ENCODE peak calls at places on chromosome 19, in six cellular contexts. One of them, this sample, is unnamed.

GRCh38 chr19:17829855-17830566 is 8.7 kb upstream of the INSL3 start:
- DNase-seq in stimulated activated CD8-positive, alpha-beta memory T cell treated with anti-CD3 and anti-CD28 coated beads, Interleukin-7, amount 100 ng/mL, for 4 hours: no peak
- DNase-seq in AG09309: no peak
- DNase-seq in keratinocyte: peak; percentile 38
- DNase-seq in heart left ventricle: no peak
- DNase-seq in GM03348: peak; percentile 64
- DNase-seq in this sample: no peak

GRCh38 chr19:4019578-4019977 is 12.0 kb downstream of the PIAS4 start:
- DNase-seq in stimulated activated CD8-positive, alpha-beta memory T cell treated with anti-CD3 and anti-CD28 coated beads, Interleukin-7, amount 100 ng/mL, for 4 hours: no peak
- DNase-seq in keratinocyte: no peak
- DNase-seq in heart left ventricle: no peak
- DNase-seq in AG09309: no peak
- DNase-seq in GM03348: no peak
- DNase-seq in this sample: no peak

GRCh38 chr19:21422244-21422643 is 25.3 kb downstream of the ZNF493 start:
- DNase-seq in GM03348: no peak
- DNase-seq in keratinocyte: no peak
- DNase-seq in stimulated activated CD8-positive, alpha-beta memory T cell treated with anti-CD3 and anti-CD28 coated beads, Interleukin-7, amount 100 ng/mL, for 4 hours: no peak
- DNase-seq in heart left ventricle: no peak
- DNase-seq in AG09309: no peak
- DNase-seq in this sample: no peak

GRCh38 chr19:7894612-7895309 is 6.5 kb downstream of the LRRC8E start:
- DNase-seq in AG09309: no peak
- DNase-seq in GM03348: no peak
- DNase-seq in stimulated activated CD8-positive, alpha-beta memory T cell treated with anti-CD3 and anti-CD28 coated beads, Interleukin-7, amount 100 ng/mL, for 4 hours: no peak
- DNase-seq in keratinocyte: no peak
- DNase-seq in heart left ventricle: no peak
- DNase-seq in this sample: no peak

GRCh38 chr19:12642506-12642905 is 24.0 kb downstream of the MAN2B1 start:
- DNase-seq in GM03348: no peak
- DNase-seq in keratinocyte: no peak
- DNase-seq in heart left ventricle: no peak
- DNase-seq in stimulated activated CD8-positive, alpha-beta memory T cell treated with anti-CD3 and anti-CD28 coated beads, Interleukin-7, amount 100 ng/mL, for 4 hours: no peak
- DNase-seq in AG09309: no peak
- DNase-seq in this sample: no peak

GRCh38 chr19:575527-576506 is 3.4 kb downstream of the BSG start:
- DNase-seq in GM03348: peak; percentile 52
- DNase-seq in stimulated activated CD8-positive, alpha-beta memory T cell treated with anti-CD3 and anti-CD28 coated beads, Interleukin-7, amount 100 ng/mL, for 4 hours: no peak
- DNase-seq in keratinocyte: peak; percentile 70
- DNase-seq in AG09309: no peak
- DNase-seq in heart left ventricle: peak; percentile 82
- DNase-seq in this sample: no peak

GRCh38 chr19:14368011-14368513 is 13.2 kb upstream of the ADGRE5 start:
- DNase-seq in AG09309: no peak
- DNase-seq in GM03348: no peak
- DNase-seq in stimulated activated CD8-positive, alpha-beta memory T cell treated with anti-CD3 and anti-CD28 coated beads, Interleukin-7, amount 100 ng/mL, for 4 hours: no peak
- DNase-seq in keratinocyte: no peak
- DNase-seq in heart left ventricle: no peak
- DNase-seq in this sample: no peak

GRCh38 chr19:18433735-18434398 is 4.1 kb downstream of the ISYNA1 start:
- DNase-seq in heart left ventricle: no peak
- DNase-seq in AG09309: no peak
- DNase-seq in keratinocyte: no peak
- DNase-seq in GM03348: no peak
- DNase-seq in stimulated activated CD8-positive, alpha-beta memory T cell treated with anti-CD3 and anti-CD28 coated beads, Interleukin-7, amount 100 ng/mL, for 4 hours: no peak
- DNase-seq in this sample: no peak

GRCh38 chr19:872266-872951 is 12.9 kb downstream of the CFD start:
- DNase-seq in keratinocyte: peak; percentile 69
- DNase-seq in heart left ventricle: no peak
- DNase-seq in stimulated activated CD8-positive, alpha-beta memory T cell treated with anti-CD3 and anti-CD28 coated beads, Interleukin-7, amount 100 ng/mL, for 4 hours: peak; percentile 62
- DNase-seq in GM03348: peak; percentile 64
- DNase-seq in AG09309: no peak
- DNase-seq in this sample: no peak

GRCh38 chr19:8487137-8487851 is 15.1 kb downstream of the PRAM1 start:
- DNase-seq in keratinocyte: no peak
- DNase-seq in heart left ventricle: peak; percentile 48
- DNase-seq in stimulated activated CD8-positive, alpha-beta memory T cell treated with anti-CD3 and anti-CD28 coated beads, Interleukin-7, amount 100 ng/mL, for 4 hours: peak; percentile 6
- DNase-seq in GM03348: no peak
- DNase-seq in AG09309: no peak
- DNase-seq in this sample: no peak

GRCh38 chr19:33998739-33999345 is 173.5 kb upstream of the LSM14A start:
- DNase-seq in heart left ventricle: no peak
- DNase-seq in AG09309: no peak
- DNase-seq in keratinocyte: no peak
- DNase-seq in GM03348: peak; percentile 35
- DNase-seq in stimulated activated CD8-positive, alpha-beta memory T cell treated with anti-CD3 and anti-CD28 coated beads, Interleukin-7, amount 100 ng/mL, for 4 hours: no peak
- DNase-seq in this sample: no peak

GRCh38 chr19:19053508-19054314 is 10.1 kb upstream of the SLC25A42 start:
- DNase-seq in stimulated activated CD8-positive, alpha-beta memory T cell treated with anti-CD3 and anti-CD28 coated beads, Interleukin-7, amount 100 ng/mL, for 4 hours: no peak
- DNase-seq in AG09309: no peak
- DNase-seq in heart left ventricle: peak; percentile 62
- DNase-seq in keratinocyte: no peak
- DNase-seq in GM03348: peak; percentile 63
- DNase-seq in this sample: no peak

GRCh38 chr19:10858204-10858828 is 10.1 kb downstream of the C19orf38 start:
- DNase-seq in AG09309: no peak
- DNase-seq in stimulated activated CD8-positive, alpha-beta memory T cell treated with anti-CD3 and anti-CD28 coated beads, Interleukin-7, amount 100 ng/mL, for 4 hours: no peak
- DNase-seq in keratinocyte: no peak
- DNase-seq in heart left ventricle: no peak
- DNase-seq in GM03348: peak; percentile 55
- DNase-seq in this sample: no peak

GRCh38 chr19:50486823-50487515 is 10.3 kb upstream of the GARIN5A start:
- DNase-seq in GM03348: no peak
- DNase-seq in heart left ventricle: no peak
- DNase-seq in AG09309: no peak
- DNase-seq in keratinocyte: peak; percentile 32
- DNase-seq in stimulated activated CD8-positive, alpha-beta memory T cell treated with anti-CD3 and anti-CD28 coated beads, Interleukin-7, amount 100 ng/mL, for 4 hours: peak; percentile 14
- DNase-seq in this sample: no peak

GRCh38 chr19:49939721-49940481 is 10.6 kb upstream of the NUP62 start:
- DNase-seq in stimulated activated CD8-positive, alpha-beta memory T cell treated with anti-CD3 and anti-CD28 coated beads, Interleukin-7, amount 100 ng/mL, for 4 hours: no peak
- DNase-seq in GM03348: no peak
- DNase-seq in keratinocyte: no peak
- DNase-seq in heart left ventricle: no peak
- DNase-seq in AG09309: no peak
- DNase-seq in this sample: no peak

GRCh38 chr19:35644206-35644986 is 2.9 kb downstream of the ETV2 start:
- DNase-seq in GM03348: peak; percentile 97
- DNase-seq in AG09309: peak; percentile 33
- DNase-seq in keratinocyte: no peak
- DNase-seq in heart left ventricle: peak; percentile 94
- DNase-seq in stimulated activated CD8-positive, alpha-beta memory T cell treated with anti-CD3 and anti-CD28 coated beads, Interleukin-7, amount 100 ng/mL, for 4 hours: peak; percentile 87
- DNase-seq in this sample: peak; percentile 93

GRCh38 chr19:36771275-36772231 is 1.1 kb downstream of the ZNF850 start:
- DNase-seq in keratinocyte: no peak
- DNase-seq in AG09309: peak; percentile 18
- DNase-seq in GM03348: peak; percentile 64
- DNase-seq in heart left ventricle: peak; percentile 85
- DNase-seq in stimulated activated CD8-positive, alpha-beta memory T cell treated with anti-CD3 and anti-CD28 coated beads, Interleukin-7, amount 100 ng/mL, for 4 hours: peak; percentile 5
- DNase-seq in this sample: no peak

GRCh38 chr19:42440357-42441046 is 2.2 kb downstream of the CXCL17 start:
- DNase-seq in heart left ventricle: peak; percentile 72
- DNase-seq in keratinocyte: no peak
- DNase-seq in stimulated activated CD8-positive, alpha-beta memory T cell treated with anti-CD3 and anti-CD28 coated beads, Interleukin-7, amount 100 ng/mL, for 4 hours: peak; percentile 58
- DNase-seq in AG09309: no peak
- DNase-seq in GM03348: peak; percentile 89
- DNase-seq in this sample: peak; percentile 78

GRCh38 chr19:57241181-57241580 is 749 bp downstream of the ZNF805 start:
- DNase-seq in heart left ventricle: no peak
- DNase-seq in stimulated activated CD8-positive, alpha-beta memory T cell treated with anti-CD3 and anti-CD28 coated beads, Interleukin-7, amount 100 ng/mL, for 4 hours: no peak
- DNase-seq in keratinocyte: no peak
- DNase-seq in GM03348: peak; percentile 50
- DNase-seq in AG09309: no peak
- DNase-seq in this sample: no peak

GRCh38 chr19:55647732-55648656 is at the start of gene CCDC106:
- DNase-seq in GM03348: peak; percentile 78
- DNase-seq in AG09309: no peak
- DNase-seq in stimulated activated CD8-positive, alpha-beta memory T cell treated with anti-CD3 and anti-CD28 coated beads, Interleukin-7, amount 100 ng/mL, for 4 hours: no peak
- DNase-seq in heart left ventricle: peak; percentile 79
- DNase-seq in keratinocyte: no peak
- DNase-seq in this sample: no peak

GRCh38 chr19:53517114-53517741 is 20.7 kb upstream of the ZNF331 start:
- DNase-seq in stimulated activated CD8-positive, alpha-beta memory T cell treated with anti-CD3 and anti-CD28 coated beads, Interleukin-7, amount 100 ng/mL, for 4 hours: no peak
- DNase-seq in AG09309: no peak
- DNase-seq in GM03348: no peak
- DNase-seq in keratinocyte: no peak
- DNase-seq in heart left ventricle: no peak
- DNase-seq in this sample: no peak

GRCh38 chr19:54204767-54205468 is 4.3 kb downstream of the RPS9 start:
- DNase-seq in GM03348: no peak
- DNase-seq in keratinocyte: no peak
- DNase-seq in stimulated activated CD8-positive, alpha-beta memory T cell treated with anti-CD3 and anti-CD28 coated beads, Interleukin-7, amount 100 ng/mL, for 4 hours: no peak
- DNase-seq in AG09309: no peak
- DNase-seq in heart left ventricle: no peak
- DNase-seq in this sample: no peak

GRCh38 chr19:57239982-57240310 is 486 bp upstream of the ZNF805 start:
- DNase-seq in GM03348: no peak
- DNase-seq in keratinocyte: no peak
- DNase-seq in heart left ventricle: no peak
- DNase-seq in AG09309: no peak
- DNase-seq in stimulated activated CD8-positive, alpha-beta memory T cell treated with anti-CD3 and anti-CD28 coated beads, Interleukin-7, amount 100 ng/mL, for 4 hours: no peak
- DNase-seq in this sample: no peak

GRCh38 chr19:48558018-48558684 is 6.2 kb downstream of the SULT2B1 start:
- DNase-seq in stimulated activated CD8-positive, alpha-beta memory T cell treated with anti-CD3 and anti-CD28 coated beads, Interleukin-7, amount 100 ng/mL, for 4 hours: no peak
- DNase-seq in GM03348: peak; percentile 81
- DNase-seq in AG09309: no peak
- DNase-seq in keratinocyte: peak; percentile 49
- DNase-seq in heart left ventricle: no peak
- DNase-seq in this sample: no peak

GRCh38 chr19:289651-290538 is 1.3 kb downstream of the PLPP2 start:
- DNase-seq in heart left ventricle: no peak
- DNase-seq in AG09309: no peak
- DNase-seq in stimulated activated CD8-positive, alpha-beta memory T cell treated with anti-CD3 and anti-CD28 coated beads, Interleukin-7, amount 100 ng/mL, for 4 hours: no peak
- DNase-seq in GM03348: no peak
- DNase-seq in keratinocyte: peak; percentile 57
- DNase-seq in this sample: no peak

GRCh38 chr19:23554548-23554947 is 132.5 kb downstream of the ZNF675 start:
- DNase-seq in stimulated activated CD8-positive, alpha-beta memory T cell treated with anti-CD3 and anti-CD28 coated beads, Interleukin-7, amount 100 ng/mL, for 4 hours: no peak
- DNase-seq in AG09309: no peak
- DNase-seq in keratinocyte: peak; percentile 80
- DNase-seq in heart left ventricle: no peak
- DNase-seq in GM03348: no peak
- DNase-seq in this sample: no peak

GRCh38 chr19:3176715-3177501 is 1.7 kb upstream of the S1PR4 start:
- DNase-seq in GM03348: peak; percentile 79
- DNase-seq in AG09309: peak; percentile 37
- DNase-seq in stimulated activated CD8-positive, alpha-beta memory T cell treated with anti-CD3 and anti-CD28 coated beads, Interleukin-7, amount 100 ng/mL, for 4 hours: peak; percentile 59
- DNase-seq in keratinocyte: no peak
- DNase-seq in heart left ventricle: no peak
- DNase-seq in this sample: peak; percentile 68

GRCh38 chr19:11797491-11797890 is 832 bp upstream of the ZNF491 start:
- DNase-seq in heart left ventricle: peak; percentile 88
- DNase-seq in GM03348: peak; percentile 93
- DNase-seq in keratinocyte: peak; percentile 66
- DNase-seq in AG09309: peak; percentile 52
- DNase-seq in stimulated activated CD8-positive, alpha-beta memory T cell treated with anti-CD3 and anti-CD28 coated beads, Interleukin-7, amount 100 ng/mL, for 4 hours: peak; percentile 66
- DNase-seq in this sample: peak; percentile 78

GRCh38 chr19:31761281-31761913 is 412.2 kb upstream of the TSHZ3 start:
- DNase-seq in AG09309: no peak
- DNase-seq in stimulated activated CD8-positive, alpha-beta memory T cell treated with anti-CD3 and anti-CD28 coated beads, Interleukin-7, amount 100 ng/mL, for 4 hours: no peak
- DNase-seq in heart left ventricle: no peak
- DNase-seq in keratinocyte: no peak
- DNase-seq in GM03348: no peak
- DNase-seq in this sample: no peak

GRCh38 chr19:7492142-7493055 is 3.6 kb upstream of the PEX11G start:
- DNase-seq in stimulated activated CD8-positive, alpha-beta memory T cell treated with anti-CD3 and anti-CD28 coated beads, Interleukin-7, amount 100 ng/mL, for 4 hours: peak; percentile 30
- DNase-seq in AG09309: peak; percentile 92
- DNase-seq in heart left ventricle: no peak
- DNase-seq in keratinocyte: no peak
- DNase-seq in GM03348: no peak
- DNase-seq in this sample: no peak

GRCh38 chr19:15248648-15249559 is 16.7 kb upstream of the EPHX3 start:
- DNase-seq in heart left ventricle: peak; percentile 87
- DNase-seq in keratinocyte: no peak
- DNase-seq in stimulated activated CD8-positive, alpha-beta memory T cell treated with anti-CD3 and anti-CD28 coated beads, Interleukin-7, amount 100 ng/mL, for 4 hours: no peak
- DNase-seq in AG09309: peak; percentile 81
- DNase-seq in GM03348: peak; percentile 96
- DNase-seq in this sample: no peak

GRCh38 chr19:5094768-5095567 is 126.1 kb downstream of the KDM4B start:
- DNase-seq in GM03348: no peak
- DNase-seq in keratinocyte: no peak
- DNase-seq in AG09309: no peak
- DNase-seq in heart left ventricle: no peak
- DNase-seq in stimulated activated CD8-positive, alpha-beta memory T cell treated with anti-CD3 and anti-CD28 coated beads, Interleukin-7, amount 100 ng/mL, for 4 hours: no peak
- DNase-seq in this sample: no peak

GRCh38 chr19:55353803-55354697 is 469 bp downstream of the COX6B2 start:
- DNase-seq in GM03348: peak; percentile 91
- DNase-seq in AG09309: no peak
- DNase-seq in keratinocyte: no peak
- DNase-seq in heart left ventricle: peak; percentile 62
- DNase-seq in stimulated activated CD8-positive, alpha-beta memory T cell treated with anti-CD3 and anti-CD28 coated beads, Interleukin-7, amount 100 ng/mL, for 4 hours: peak; percentile 13
- DNase-seq in this sample: peak; percentile 75

GRCh38 chr19:39211731-39212376 is 7.8 kb upstream of the SYCN start:
- DNase-seq in stimulated activated CD8-positive, alpha-beta memory T cell treated with anti-CD3 and anti-CD28 coated beads, Interleukin-7, amount 100 ng/mL, for 4 hours: no peak
- DNase-seq in AG09309: no peak
- DNase-seq in heart left ventricle: no peak
- DNase-seq in GM03348: no peak
- DNase-seq in keratinocyte: no peak
- DNase-seq in this sample: no peak

GRCh38 chr19:47253467-47253881 is 2.9 kb upstream of the CCDC9 start:
- DNase-seq in keratinocyte: no peak
- DNase-seq in heart left ventricle: no peak
- DNase-seq in GM03348: peak; percentile 28
- DNase-seq in AG09309: no peak
- DNase-seq in stimulated activated CD8-positive, alpha-beta memory T cell treated with anti-CD3 and anti-CD28 coated beads, Interleukin-7, amount 100 ng/mL, for 4 hours: no peak
- DNase-seq in this sample: no peak

GRCh38 chr19:28603453-28603852 is 609.5 kb downstream of the UQCRFS1 start:
- DNase-seq in AG09309: no peak
- DNase-seq in heart left ventricle: no peak
- DNase-seq in stimulated activated CD8-positive, alpha-beta memory T cell treated with anti-CD3 and anti-CD28 coated beads, Interleukin-7, amount 100 ng/mL, for 4 hours: no peak
- DNase-seq in keratinocyte: no peak
- DNase-seq in GM03348: no peak
- DNase-seq in this sample: no peak

GRCh38 chr19:14682084-14682483 is 7.4 kb upstream of the ADGRE3 start:
- DNase-seq in AG09309: no peak
- DNase-seq in keratinocyte: no peak
- DNase-seq in GM03348: no peak
- DNase-seq in heart left ventricle: no peak
- DNase-seq in stimulated activated CD8-positive, alpha-beta memory T cell treated with anti-CD3 and anti-CD28 coated beads, Interleukin-7, amount 100 ng/mL, for 4 hours: no peak
- DNase-seq in this sample: no peak

GRCh38 chr19:18428837-18429674 is 8.9 kb downstream of the ISYNA1 start:
- DNase-seq in keratinocyte: no peak
- DNase-seq in AG09309: no peak
- DNase-seq in stimulated activated CD8-positive, alpha-beta memory T cell treated with anti-CD3 and anti-CD28 coated beads, Interleukin-7, amount 100 ng/mL, for 4 hours: peak; percentile 50
- DNase-seq in GM03348: peak; percentile 79
- DNase-seq in heart left ventricle: peak; percentile 82
- DNase-seq in this sample: peak; percentile 93

This sample was measured in type B pancreatic cell.